ENCODE peak calls at places on chromosomes 7 and 10, in six cellular contexts. One of them, this sample, is unnamed.

GRCh38 chr7:13115157-13115772 is 427.8 kb downstream of the ARL4A start:
- DNase-seq in NCI-H1417: no peak
- DNase-seq in OCI-LY7: no peak
- DNase-seq in progenitor cell of endocrine pancreas: no peak
- DNase-seq in posterior cingulate gyrus: no peak
- DNase-seq in aorta: no peak
- DNase-seq in this sample: peak

GRCh38 chr7:105388373-105389089 is at the start of gene SRPK2:
- DNase-seq in progenitor cell of endocrine pancreas: peak
- DNase-seq in aorta: peak
- DNase-seq in OCI-LY7: peak
- DNase-seq in posterior cingulate gyrus: peak
- DNase-seq in NCI-H1417: peak
- DNase-seq in this sample: peak

GRCh38 chr7:150716368-150716767 is at the start of gene GIMAP1:
- DNase-seq in posterior cingulate gyrus: no peak
- DNase-seq in aorta: peak
- DNase-seq in progenitor cell of endocrine pancreas: no peak
- DNase-seq in OCI-LY7: no peak
- DNase-seq in NCI-H1417: no peak
- DNase-seq in this sample: no peak

GRCh38 chr10:129602938-129603520 is 136.0 kb downstream of the MGMT start:
- DNase-seq in OCI-LY7: no peak
- DNase-seq in progenitor cell of endocrine pancreas: no peak
- DNase-seq in posterior cingulate gyrus: no peak
- DNase-seq in aorta: no peak
- DNase-seq in NCI-H1417: no peak
- DNase-seq in this sample: no peak

GRCh38 chr7:4610768-4611467 is 71.2 kb upstream of the FOXK1 start:
- DNase-seq in OCI-LY7: peak
- DNase-seq in aorta: no peak
- DNase-seq in progenitor cell of endocrine pancreas: no peak
- DNase-seq in NCI-H1417: peak
- DNase-seq in posterior cingulate gyrus: no peak
- DNase-seq in this sample: peak

GRCh38 chr10:35058134-35058533 is 32.0 kb downstream of the CUL2 start:
- DNase-seq in aorta: no peak
- DNase-seq in posterior cingulate gyrus: no peak
- DNase-seq in progenitor cell of endocrine pancreas: no peak
- DNase-seq in NCI-H1417: no peak
- DNase-seq in OCI-LY7: no peak
- DNase-seq in this sample: no peak

GRCh38 chr7:154832557-154833138 is 170.3 kb downstream of the PAXIP1 start:
- DNase-seq in progenitor cell of endocrine pancreas: no peak
- DNase-seq in posterior cingulate gyrus: no peak
- DNase-seq in aorta: no peak
- DNase-seq in NCI-H1417: no peak
- DNase-seq in OCI-LY7: peak
- DNase-seq in this sample: peak

GRCh38 chr10:93376372-93377296 is 105.5 kb downstream of the MYOF start:
- DNase-seq in progenitor cell of endocrine pancreas: peak
- DNase-seq in posterior cingulate gyrus: no peak
- DNase-seq in NCI-H1417: peak
- DNase-seq in OCI-LY7: peak
- DNase-seq in aorta: peak
- DNase-seq in this sample: peak

GRCh38 chr7:25678215-25678614 is 449.9 kb upstream of the NPVF start:
- DNase-seq in NCI-H1417: no peak
- DNase-seq in OCI-LY7: no peak
- DNase-seq in posterior cingulate gyrus: no peak
- DNase-seq in aorta: no peak
- DNase-seq in progenitor cell of endocrine pancreas: no peak
- DNase-seq in this sample: no peak

GRCh38 chr10:35498693-35499092 is 106.4 kb upstream of the GJD4 start:
- DNase-seq in NCI-H1417: no peak
- DNase-seq in posterior cingulate gyrus: no peak
- DNase-seq in progenitor cell of endocrine pancreas: no peak
- DNase-seq in aorta: no peak
- DNase-seq in OCI-LY7: peak
- DNase-seq in this sample: no peak

GRCh38 chr7:101817031-101817929 is at the start of gene CUX1:
- DNase-seq in aorta: no peak
- DNase-seq in OCI-LY7: peak
- DNase-seq in NCI-H1417: peak
- DNase-seq in posterior cingulate gyrus: no peak
- DNase-seq in progenitor cell of endocrine pancreas: peak
- DNase-seq in this sample: no peak

GRCh38 chr7:151057038-151057736 is 510 bp downstream of the CDK5 start:
- DNase-seq in posterior cingulate gyrus: peak
- DNase-seq in NCI-H1417: peak
- DNase-seq in OCI-LY7: no peak
- DNase-seq in progenitor cell of endocrine pancreas: no peak
- DNase-seq in aorta: no peak
- DNase-seq in this sample: no peak

GRCh38 chr7:141874787-141875186 is 33.5 kb upstream of the PRSS37 start:
- DNase-seq in posterior cingulate gyrus: no peak
- DNase-seq in OCI-LY7: no peak
- DNase-seq in progenitor cell of endocrine pancreas: no peak
- DNase-seq in NCI-H1417: no peak
- DNase-seq in aorta: no peak
- DNase-seq in this sample: no peak

GRCh38 chr10:58086144-58086762 is 181.4 kb downstream of the IPMK start:
- DNase-seq in progenitor cell of endocrine pancreas: no peak
- DNase-seq in aorta: no peak
- DNase-seq in posterior cingulate gyrus: no peak
- DNase-seq in OCI-LY7: no peak
- DNase-seq in NCI-H1417: no peak
- DNase-seq in this sample: no peak

GRCh38 chr10:11225935-11226334 is 208.3 kb downstream of the CELF2 start:
- DNase-seq in aorta: peak
- DNase-seq in posterior cingulate gyrus: no peak
- DNase-seq in OCI-LY7: no peak
- DNase-seq in progenitor cell of endocrine pancreas: no peak
- DNase-seq in NCI-H1417: no peak
- DNase-seq in this sample: peak

GRCh38 chr7:95327356-95327755 is 3.0 kb upstream of the PON1 start:
- DNase-seq in aorta: no peak
- DNase-seq in OCI-LY7: no peak
- DNase-seq in posterior cingulate gyrus: no peak
- DNase-seq in NCI-H1417: no peak
- DNase-seq in progenitor cell of endocrine pancreas: no peak
- DNase-seq in this sample: no peak

GRCh38 chr7:79502151-79502550 is 48.7 kb upstream of the MAGI2 start:
- DNase-seq in progenitor cell of endocrine pancreas: no peak
- DNase-seq in aorta: no peak
- DNase-seq in posterior cingulate gyrus: no peak
- DNase-seq in NCI-H1417: no peak
- DNase-seq in OCI-LY7: no peak
- DNase-seq in this sample: no peak

GRCh38 chr10:133420579-133420978 is 3.8 kb downstream of the SPRN start:
- DNase-seq in NCI-H1417: no peak
- DNase-seq in posterior cingulate gyrus: no peak
- DNase-seq in OCI-LY7: no peak
- DNase-seq in aorta: no peak
- DNase-seq in progenitor cell of endocrine pancreas: no peak
- DNase-seq in this sample: no peak

GRCh38 chr7:51539840-51540239 is 223.2 kb upstream of the COBL start:
- DNase-seq in progenitor cell of endocrine pancreas: no peak
- DNase-seq in OCI-LY7: no peak
- DNase-seq in posterior cingulate gyrus: no peak
- DNase-seq in NCI-H1417: no peak
- DNase-seq in aorta: no peak
- DNase-seq in this sample: no peak

GRCh38 chr10:8331896-8332729 is 277.6 kb downstream of the GATA3 start:
- DNase-seq in progenitor cell of endocrine pancreas: no peak
- DNase-seq in OCI-LY7: no peak
- DNase-seq in aorta: peak
- DNase-seq in posterior cingulate gyrus: peak
- DNase-seq in NCI-H1417: no peak
- DNase-seq in this sample: no peak

GRCh38 chr7:135411098-135411497 is 98.8 kb downstream of the CNOT4 start:
- DNase-seq in progenitor cell of endocrine pancreas: no peak
- DNase-seq in aorta: no peak
- DNase-seq in NCI-H1417: no peak
- DNase-seq in posterior cingulate gyrus: no peak
- DNase-seq in OCI-LY7: no peak
- DNase-seq in this sample: no peak

GRCh38 chr7:98300595-98301372 is 19.3 kb downstream of the BRI3 start:
- DNase-seq in aorta: no peak
- DNase-seq in posterior cingulate gyrus: no peak
- DNase-seq in NCI-H1417: no peak
- DNase-seq in OCI-LY7: no peak
- DNase-seq in progenitor cell of endocrine pancreas: no peak
- DNase-seq in this sample: no peak

GRCh38 chr7:1569016-1569415 is 816 bp downstream of the PSMG3 start:
- DNase-seq in progenitor cell of endocrine pancreas: no peak
- DNase-seq in posterior cingulate gyrus: peak
- DNase-seq in NCI-H1417: no peak
- DNase-seq in aorta: no peak
- DNase-seq in OCI-LY7: no peak
- DNase-seq in this sample: no peak

GRCh38 chr7:51226042-51226755 is 90.4 kb downstream of the COBL start:
- DNase-seq in posterior cingulate gyrus: no peak
- DNase-seq in progenitor cell of endocrine pancreas: no peak
- DNase-seq in aorta: no peak
- DNase-seq in OCI-LY7: no peak
- DNase-seq in NCI-H1417: no peak
- DNase-seq in this sample: no peak